ENCODE peak calls at places on chromosomes 16 and 17, in nine cellular contexts. G is naive thymus-derived CD8-positive, alpha-beta T cell; Y is activated CD4-positive, alpha-beta T cell treated with anti-CD3 and anti-CD28 coated beads, Interleukin-2, amount 10 ng/mL, durations not matched to agents 7 days and 5 days; W is A172; A is MV-4-11; V is RKO; D is SJSA1; J is neural crest cell; X is IMR-90. S is an unnamed sample.

GRCh38 chr16:67884-68789 is 4.3 kb downstream of the RHBDF1 start:
- DNase-seq in G (no peak), Y (no peak), W (no peak), A (peak; percentile 29), V (no peak), D (no peak), J (peak; percentile 73), X (peak; percentile 49), S (peak; percentile 58)

GRCh38 chr17:50943575-50943933 is 77.4 kb upstream of the TOB1 start:
- DNase-seq in G (no peak), Y (no peak), W (no peak), A (no peak), V (no peak), D (no peak), J (no peak), X (no peak), S (no peak)

GRCh38 chr17:81523139-81524062 is 4.8 kb upstream of the FSCN2 start:
- DNase-seq in G (no peak), Y (no peak), W (peak; percentile 75), A (peak; percentile 55), V (no peak), D (no peak), J (peak; percentile 61), X (peak; percentile 21), S (peak; percentile 83)

GRCh38 chr16:47143677-47144558 is at the start of gene NETO2:
- DNase-seq in G (peak; percentile 40), Y (peak; percentile 59), W (peak; percentile 18), A (peak; percentile 20), V (peak; percentile 65), D (peak; percentile 57), J (peak; percentile 58), X (peak; percentile 56), S (peak; percentile 90)

GRCh38 chr17:37373530-37374159 is 2.1 kb upstream of the C17orf78 start:
- DNase-seq in G (peak; percentile 63), Y (peak; percentile 80), W (peak; percentile 86), A (peak; percentile 77), V (peak; percentile 87), D (peak; percentile 62), J (peak; percentile 55), X (peak; percentile 87), S (peak; percentile 68)

GRCh38 chr17:30808785-30809286 is 15.7 kb downstream of the CRLF3 start:
- DNase-seq in G (peak; percentile 36), Y (peak; percentile 73), W (no peak), A (peak; percentile 94), V (no peak), D (no peak), J (no peak), X (no peak), S (no peak)

GRCh38 chr17:33072421-33073175 is 81.0 kb downstream of the SPACA3 start:
- DNase-seq in G (no peak), Y (no peak), W (no peak), A (peak; percentile 5), V (no peak), D (no peak), J (no peak), X (no peak), S (no peak)

GRCh38 chr16:84371553-84371865 is 3.2 kb downstream of the ATP2C2 start:
- DNase-seq in G (no peak), Y (no peak), W (no peak), A (no peak), V (no peak), D (no peak), J (no peak), X (no peak), S (no peak)

GRCh38 chr17:75388476-75389030 is 16.9 kb downstream of the GRB2 start:
- DNase-seq in G (no peak), Y (no peak), W (no peak), A (no peak), V (no peak), D (no peak), J (no peak), X (no peak), S (no peak)

GRCh38 chr17:15516150-15516549 is 47.1 kb downstream of the TVP23C start:
- DNase-seq in G (no peak), Y (no peak), W (no peak), A (no peak), V (peak; percentile 71), D (no peak), J (no peak), X (peak; percentile 75), S (no peak)

GRCh38 chr17:44312396-44313104 is 4.1 kb downstream of the RUNDC3A start:
- DNase-seq in G (no peak), Y (no peak), W (no peak), A (no peak), V (no peak), D (no peak), J (no peak), X (no peak), S (no peak)

GRCh38 chr16:89669755-89670154 is 12.1 kb downstream of the SPATA33 start:
- DNase-seq in G (no peak), Y (no peak), W (no peak), A (no peak), V (no peak), D (no peak), J (no peak), X (no peak), S (no peak)

GRCh38 chr17:29107933-29108805 is 65.2 kb downstream of the PIPOX start:
- DNase-seq in G (no peak), Y (no peak), W (peak; percentile 85), A (no peak), V (no peak), D (no peak), J (no peak), X (no peak), S (peak; percentile 74)

GRCh38 chr17:68657166-68657940 is 56.2 kb upstream of the FAM20A start:
- DNase-seq in G (no peak), Y (no peak), W (no peak), A (no peak), V (no peak), D (no peak), J (no peak), X (no peak), S (no peak)

GRCh38 chr17:49333806-49334205 is 28.2 kb downstream of the ZNF652 start:
- DNase-seq in G (no peak), Y (no peak), W (no peak), A (no peak), V (no peak), D (peak; percentile 34), J (no peak), X (peak; percentile 62), S (no peak)

GRCh38 chr17:78774956-78775571 is 7.0 kb downstream of the CYTH1 start:
- DNase-seq in G (peak; percentile 62), Y (peak; percentile 76), W (no peak), A (no peak), V (no peak), D (no peak), J (no peak), X (no peak), S (no peak)

GRCh38 chr17:40260528-40260927 is 27.2 kb upstream of the CDC6 start:
- DNase-seq in G (no peak), Y (no peak), W (no peak), A (no peak), V (no peak), D (no peak), J (no peak), X (no peak), S (no peak)

GRCh38 chr16:49620868-49621239 is 235.1 kb downstream of the ZNF423 start:
- DNase-seq in G (no peak), Y (no peak), W (peak; percentile 36), A (no peak), V (no peak), D (no peak), J (no peak), X (no peak), S (peak; percentile 55)

GRCh38 chr17:28338056-28338768 is 2.7 kb downstream of the TNFAIP1 start:
- DNase-seq in G (no peak), Y (no peak), W (peak; percentile 95), A (no peak), V (no peak), D (no peak), J (no peak), X (peak; percentile 86), S (no peak)

GRCh38 chr17:47288531-47289116 is 35.0 kb downstream of the ITGB3 start:
- DNase-seq in G (no peak), Y (no peak), W (no peak), A (no peak), V (no peak), D (no peak), J (no peak), X (peak; percentile 69), S (no peak)